ENCODE peak calls at places on chromosomes 7 and 10, in five cellular contexts. L, W, N, P and M are unnamed samples.

GRCh38 chr7:49580000-49580399 is 193.4 kb upstream of the VWC2 start:
- DNase-seq in W (no peak), N (peak; percentile 45), L (no peak), P (no peak), M (no peak)

GRCh38 chr7:109179601-109180000 is 609.9 kb downstream of the DNAJB9 start:
- DNase-seq in P (no peak), L (no peak), N (peak; percentile 23), W (no peak), M (no peak)

GRCh38 chr10:58400609-58401008 is 15.4 kb downstream of the TFAM start:
- DNase-seq in W (no peak), P (no peak), N (no peak), L (no peak), M (no peak)

GRCh38 chr7:143295870-143296269 is 7.7 kb downstream of the CASP2 start:
- DNase-seq in N (no peak), L (no peak), P (no peak), W (no peak), M (no peak)

GRCh38 chr10:127392351-127393235 is 156.5 kb upstream of the NPS start:
- DNase-seq in N (no peak), P (no peak), L (no peak), W (no peak), M (peak; percentile 30)

GRCh38 chr10:58266003-58266825 is 1.5 kb downstream of the IPMK start:
- DNase-seq in N (peak; percentile 30), W (no peak), P (no peak), L (no peak), M (no peak)

GRCh38 chr10:78954009-78954297 is 114.8 kb upstream of the ZMIZ1 start:
- DNase-seq in L (no peak), P (no peak), W (no peak), N (no peak), M (no peak)

GRCh38 chr7:94374231-94374630 is 20.5 kb upstream of the COL1A2 start:
- DNase-seq in L (peak; percentile 76), W (no peak), P (peak; percentile 54), N (peak; percentile 87), M (peak; percentile 79)

GRCh38 chr10:110221721-110222261 is 14.4 kb downstream of the MXI1 start:
- DNase-seq in W (peak; percentile 81), P (peak; percentile 71), L (peak; percentile 47), N (peak; percentile 93), M (peak; percentile 92)

GRCh38 chr10:97796651-97797050 is 24.9 kb upstream of the SFRP5 start:
- DNase-seq in L (no peak), N (no peak), W (no peak), P (no peak), M (no peak)

GRCh38 chr10:33653584-33654367 is 319.3 kb upstream of the NRP1 start:
- DNase-seq in N (no peak), L (no peak), P (no peak), W (no peak), M (no peak)

GRCh38 chr10:71750124-71750841 is 23.0 kb downstream of the VSIR start:
- DNase-seq in L (no peak), P (no peak), W (no peak), N (no peak), M (no peak)

GRCh38 chr10:71752391-71753090 is 20.8 kb downstream of the VSIR start:
- DNase-seq in N (no peak), P (no peak), W (no peak), L (no peak), M (no peak)

GRCh38 chr10:71753091-71753959 is 20.0 kb downstream of the VSIR start:
- DNase-seq in N (no peak), P (peak; percentile 82), L (no peak), W (no peak), M (no peak)

GRCh38 chr10:71750986-71751385 is 22.3 kb downstream of the VSIR start:
- DNase-seq in P (no peak), W (no peak), N (no peak), L (no peak), M (no peak)

DNA sequence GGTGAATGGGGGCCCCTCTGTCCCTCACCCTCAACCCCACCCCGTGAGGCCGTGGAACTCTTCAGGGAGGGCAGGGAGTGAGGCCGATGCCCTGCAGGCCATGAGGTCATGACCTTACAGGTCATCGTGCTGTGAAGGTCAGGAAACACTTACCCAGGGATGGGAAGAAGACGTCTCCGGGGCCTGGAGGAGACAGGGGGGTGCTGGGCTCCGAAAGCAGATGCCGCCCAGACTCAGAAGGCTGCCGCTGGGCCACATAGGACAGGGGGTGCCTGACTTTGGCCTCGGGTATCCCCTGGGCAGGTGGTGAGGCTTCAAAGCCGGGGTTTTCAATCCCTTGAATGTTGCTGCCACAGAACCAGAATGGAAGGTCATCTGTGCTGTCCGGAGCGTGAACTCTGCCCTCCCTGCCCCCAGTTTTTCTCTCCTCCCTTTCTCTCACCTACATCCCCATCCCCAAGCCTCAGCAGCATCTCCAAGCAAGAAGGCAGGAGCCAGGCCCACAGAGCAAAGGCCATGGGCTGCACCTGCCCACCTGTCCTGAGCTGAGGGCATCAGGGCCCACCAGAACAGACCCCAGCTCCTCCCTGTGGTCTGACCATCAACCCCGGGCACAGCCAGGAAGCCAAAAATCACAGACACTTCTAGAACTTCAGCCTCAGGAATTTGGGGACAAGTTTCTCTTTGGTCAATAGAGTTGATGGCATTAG is 21.6 kb downstream of the VSIR start:
- DNase-seq in L (no peak), N (no peak), W (no peak), P (no peak), M (no peak)
- H3K27ac ChIP-seq in L (no peak overlapping the region), N (no peak overlapping the region), W (no peak overlapping the region), P (peak overlapping the region; percentile 80), M (no peak overlapping the region)

GRCh38 chr10:93601774-93602162 is 733 bp upstream of the RBP4 start:
- DNase-seq in N (no peak), L (no peak), P (no peak), W (no peak), M (no peak)
- H3K27me3 ChIP-seq in N (peaks cover 20% of the 10 kb centered on the region), L (no peaks in the 10 kb centered on the region), P (peaks cover 50% of the 10 kb centered on the region), W (peaks cover 8% of the 10 kb centered on the region), M (no peaks in the 10 kb centered on the region)

DNA sequence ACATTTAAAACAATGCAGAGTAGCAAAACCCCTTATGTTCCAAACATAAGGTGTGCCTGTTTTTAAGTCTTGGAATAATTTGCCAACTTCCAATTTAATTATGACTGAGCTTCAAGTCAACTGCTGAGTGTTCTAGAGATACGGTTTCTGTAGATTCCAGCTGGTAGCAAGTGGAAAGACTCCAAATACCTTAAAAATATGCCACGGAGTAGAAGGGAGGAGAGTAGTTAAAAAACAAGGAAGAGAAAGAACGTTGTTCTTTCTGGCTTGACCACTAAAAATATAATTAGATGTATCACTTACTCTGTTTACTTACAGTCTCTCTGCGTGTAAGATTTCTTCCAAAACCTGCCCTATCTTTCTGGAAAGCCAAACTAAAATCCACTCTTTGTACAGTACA is 24.5 kb upstream of the ABLIM1 start:
- DNase-seq in P (no peak), W (no peak), L (no peak), N (no peak), M (no peak)
- H3K4me1 ChIP-seq in P (peaks cover 54% of the 10 kb centered on the region), W (peaks cover 22% of the 10 kb centered on the region), L (peaks cover 40% of the 10 kb centered on the region), N (peaks cover 2% of the 10 kb centered on the region), M (no peaks in the 10 kb centered on the region)

DNA sequence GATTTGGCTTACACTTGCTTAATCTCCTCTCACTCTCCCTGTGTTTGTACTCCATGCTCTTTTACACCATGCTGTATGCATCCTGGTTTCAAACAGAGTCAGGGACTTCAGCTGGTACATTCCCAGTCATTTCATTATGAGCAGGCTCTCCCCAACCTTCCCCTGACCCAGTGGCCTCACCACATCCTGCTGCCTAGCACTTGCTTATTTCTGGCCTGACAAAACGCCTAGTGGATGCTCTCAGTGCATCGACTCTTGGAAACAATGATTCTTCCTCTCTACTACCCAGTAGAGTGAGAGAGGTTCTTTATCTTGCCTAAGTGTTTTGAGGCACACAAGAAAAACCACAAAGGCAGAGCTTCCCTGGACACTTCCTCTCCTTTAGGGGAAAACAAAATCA is 63.4 kb downstream of the CAV1 start:
- DNase-seq in N (peak; percentile 35), W (no peak), P (no peak), L (no peak), M (no peak)
- H3K27ac ChIP-seq in N (no peak overlapping the region), W (no peak overlapping the region), P (peak overlapping the region; percentile 25), L (no peak overlapping the region), M (peak overlapping the region; percentile 57)

DNA sequence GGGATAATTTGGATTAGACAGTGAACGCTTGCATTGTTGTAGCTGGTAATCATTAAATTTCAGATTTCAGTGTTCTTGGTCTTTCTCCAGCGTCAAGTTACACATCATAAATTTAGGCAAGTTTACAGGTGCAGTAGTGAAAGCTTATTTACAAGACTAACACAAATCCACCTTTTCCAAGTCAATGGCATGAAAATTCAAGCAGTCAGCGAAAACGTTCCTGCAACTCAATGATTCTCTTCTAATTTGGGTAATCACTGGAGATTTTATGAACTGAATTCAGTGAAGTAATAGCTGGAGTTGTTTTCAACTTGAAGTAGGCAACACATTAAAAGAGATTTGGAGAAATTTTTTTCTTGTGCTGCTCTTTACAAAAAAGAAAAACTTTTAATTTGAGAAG is 17.9 kb downstream of the BCAP29 start:
- DNase-seq in W (no peak), P (no peak), N (no peak), L (no peak), M (no peak)
- H3K27me3 ChIP-seq in W (no peaks in the 10 kb centered on the region), P (no peaks in the 10 kb centered on the region), N (no peaks in the 10 kb centered on the region), L (no peaks in the 10 kb centered on the region), M (no peaks in the 10 kb centered on the region)

GRCh38 chr7:150970424-150970823 is 7.7 kb downstream of the KCNH2 start:
- DNase-seq in P (no peak), N (no peak), W (no peak), L (no peak), M (no peak)
- H3K4me1 ChIP-seq in P (peaks cover 23% of the 10 kb centered on the region), N (no peaks in the 10 kb centered on the region), W (no peaks in the 10 kb centered on the region), L (peaks cover 5% of the 10 kb centered on the region), M (peaks cover 12% of the 10 kb centered on the region)

GRCh38 chr10:95423327-95424005 is 132.7 kb upstream of the PDLIM1 start:
- DNase-seq in N (no peak), W (no peak), L (no peak), P (no peak), M (no peak)
- H3K27ac ChIP-seq in N (no peak overlapping the region), W (no peak overlapping the region), L (peak overlapping the region; percentile 91), P (no peak overlapping the region), M (peak overlapping the region; percentile 93)